ENCODE peak calls at places on chromosomes 2 and 18, in five cellular contexts. L is progenitor cell of endocrine pancreas, J is NB4, P is heart left ventricle, K is mesothelial cell of epicardium. R is an unnamed sample.

GRCh38 chr2:182266909-182267308 is 159.9 kb downstream of the PDE1A start:
- DNase-seq in L (no peak), J (no peak), K (no peak), P (no peak), R (no peak)

GRCh38 chr2:150136407-150136806 is 351.1 kb downstream of the RND3 start:
- DNase-seq in K (no peak), J (no peak), P (no peak), L (no peak), R (no peak)

GRCh38 chr2:38666578-38666926 is 638 bp downstream of the GALM start:
- DNase-seq in J (peak; percentile 65), K (no peak), P (no peak), L (no peak), R (no peak)

GRCh38 chr18:26307161-26307773 is 81.0 kb downstream of the TAF4B start:
- DNase-seq in K (no peak), L (no peak), J (peak; percentile 66), P (no peak), R (no peak)

GRCh38 chr18:5425721-5426120 is 118.1 kb downstream of the EPB41L3 start:
- DNase-seq in K (no peak), P (no peak), J (no peak), L (no peak), R (no peak)

GRCh38 chr2:203869610-203870042 is 2.1 kb downstream of the CTLA4 start:
- DNase-seq in K (no peak), J (no peak), P (no peak), L (no peak), R (no peak)

GRCh38 chr2:226794751-226795171 is 4.9 kb downstream of the IRS1 start:
- DNase-seq in K (no peak), J (no peak), L (no peak), P (no peak), R (no peak)

GRCh38 chr2:106160786-106161261 is 33.3 kb downstream of the UXS1 start:
- DNase-seq in P (no peak), L (no peak), J (peak; percentile 93), K (no peak), R (no peak)

GRCh38 chr2:162072976-162073775 is 839 bp downstream of the DPP4 start:
- DNase-seq in L (no peak), P (no peak), K (no peak), J (no peak), R (peak; percentile 20)

GRCh38 chr2:173574304-173574703 is 219.6 kb downstream of the CDCA7 start:
- DNase-seq in K (no peak), L (no peak), J (no peak), P (no peak), R (no peak)

GRCh38 chr2:135839713-135840112 is 2.7 kb upstream of the LCT start:
- DNase-seq in L (no peak), P (no peak), J (no peak), K (no peak), R (no peak)

GRCh38 chr2:216057688-216058193 is 23.9 kb downstream of the PECR start:
- DNase-seq in P (no peak), L (no peak), K (no peak), J (peak; percentile 62), R (no peak)

GRCh38 chr2:203673933-203674332 is 32.5 kb upstream of the CD28 start:
- DNase-seq in K (no peak), J (peak; percentile 94), L (no peak), P (no peak), R (no peak)

GRCh38 chr2:47072018-47072691 is 83.0 kb downstream of the STPG4 start:
- DNase-seq in J (no peak), P (peak; percentile 92), L (no peak), K (no peak), R (peak; percentile 87)

GRCh38 chr2:222334914-222335313 is 36.1 kb upstream of the PAX3 start:
- DNase-seq in L (no peak), P (no peak), J (no peak), K (no peak), R (no peak)

GRCh38 chr2:170423919-170424318 is 246.0 kb downstream of the MYO3B start:
- DNase-seq in P (no peak), J (no peak), L (no peak), K (no peak), R (no peak)

GRCh38 chr2:33207336-33207735 is 260.6 kb downstream of the LTBP1 start:
- DNase-seq in J (no peak), K (no peak), L (no peak), P (no peak), R (no peak)

GRCh38 chr2:200738590-200738989 is 73.1 kb upstream of the BZW1 start:
- DNase-seq in J (no peak), K (no peak), P (no peak), L (no peak), R (no peak)

GRCh38 chr2:216666461-216667233 is 28.7 kb downstream of the IGFBP5 start:
- DNase-seq in L (peak; percentile 66), J (peak; percentile 78), K (peak; percentile 87), P (peak; percentile 57), R (no peak)

GRCh38 chr2:218260742-218261423 is at the start of gene GPBAR1:
- DNase-seq in P (no peak), L (no peak), J (peak; percentile 40), K (no peak), R (peak; percentile 61)

GRCh38 chr2:169448865-169449264 is 30.4 kb upstream of the BBS5 start:
- DNase-seq in K (no peak), L (no peak), P (no peak), J (no peak), R (no peak)

GRCh38 chr2:203934711-203935438 is 1.7 kb upstream of the ICOS start:
- DNase-seq in L (no peak), P (no peak), J (no peak), K (no peak), R (no peak)

GRCh38 chr18:14089781-14090180 is 42.5 kb downstream of the ZNF519 start:
- DNase-seq in L (no peak), P (no peak), K (no peak), J (no peak), R (no peak)

GRCh38 chr2:191892391-191892790 is 45.5 kb upstream of the CAVIN2 start:
- DNase-seq in K (no peak), P (no peak), J (no peak), L (no peak), R (no peak)

GRCh38 chr18:69250305-69251151 is 150.2 kb upstream of the DOK6 start:
- DNase-seq in K (no peak), J (no peak), P (no peak), L (no peak), R (no peak)

GRCh38 chr2:41966431-41966893 is 81.4 kb upstream of the PKDCC start:
- DNase-seq in P (peak; percentile 81), J (peak; percentile 11), K (no peak), L (no peak), R (peak; percentile 86)

GRCh38 chr2:37711831-37712230 is 40.4 kb upstream of the CDC42EP3 start:
- DNase-seq in J (no peak), K (no peak), P (no peak), L (no peak), R (no peak)

GRCh38 chr2:16584094-16584493 is 81.5 kb downstream of the CYRIA start:
- DNase-seq in K (no peak), L (no peak), P (no peak), J (no peak), R (no peak)

GRCh38 chr2:118836411-118836930 is 11.0 kb downstream of the EN1 start:
- DNase-seq in K (no peak), J (no peak), P (no peak), L (no peak), R (no peak)

GRCh38 chr2:146295080-146295670 is 1549.7 kb upstream of the ACVR2A start:
- DNase-seq in K (no peak), L (no peak), J (peak; percentile 19), P (no peak), R (no peak)

GRCh38 chr2:120401275-120402069 is 55.5 kb downstream of the INHBB start:
- DNase-seq in L (peak; percentile 9), K (peak; percentile 35), P (no peak), J (no peak), R (no peak)

GRCh38 chr2:178301595-178302324 is 107.4 kb downstream of the OSBPL6 start:
- DNase-seq in L (no peak), K (no peak), J (no peak), P (no peak), R (no peak)

GRCh38 chr2:10533811-10534321 is 85.7 kb upstream of the ODC1 start:
- DNase-seq in P (no peak), L (no peak), K (no peak), J (peak; percentile 92), R (no peak)

GRCh38 chr2:10646153-10646552 is 43.6 kb downstream of the NOL10 start:
- DNase-seq in L (no peak), J (no peak), K (no peak), P (no peak), R (no peak)

GRCh38 chr2:119425620-119426395 is 5.8 kb upstream of the TMEM37 start:
- DNase-seq in K (no peak), L (no peak), J (no peak), P (no peak), R (no peak)

GRCh38 chr2:65877331-65877791 is 445.0 kb upstream of the SPRED2 start:
- DNase-seq in P (no peak), L (no peak), J (no peak), K (no peak), R (no peak)

GRCh38 chr2:114752425-114752824 is 310.0 kb downstream of the DPP10 start:
- DNase-seq in P (no peak), L (no peak), J (no peak), K (no peak), R (no peak)

DNA sequence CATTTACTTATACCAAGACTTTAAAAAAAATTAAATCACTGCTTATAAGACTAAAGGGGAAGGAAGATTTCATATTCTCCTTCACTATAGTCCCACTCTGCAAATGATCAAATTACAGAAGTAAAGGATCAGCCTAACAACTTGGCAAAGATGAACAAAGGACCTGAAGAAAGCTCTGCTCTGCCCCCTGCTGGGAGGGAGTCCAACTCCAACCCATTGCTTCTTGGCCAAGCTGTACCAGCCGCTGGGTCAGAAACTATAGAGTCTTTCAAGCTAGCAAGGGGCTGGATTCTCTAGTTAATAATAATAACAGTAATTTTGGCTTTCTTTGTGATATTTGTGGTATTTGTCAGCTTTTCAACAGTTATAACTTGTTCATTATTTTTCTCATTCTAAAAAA is 927.0 kb upstream of the CRIM1 start:
- DNase-seq in P (no peak), J (peak; percentile 62), K (peak; percentile 54), L (no peak), R (no peak)
- TF ChIP-seq CTCF in P (no peak), J (peak; percentile 84), K (peak; percentile 57), L (peak; percentile 61), R (peak; percentile 38)

DNA sequence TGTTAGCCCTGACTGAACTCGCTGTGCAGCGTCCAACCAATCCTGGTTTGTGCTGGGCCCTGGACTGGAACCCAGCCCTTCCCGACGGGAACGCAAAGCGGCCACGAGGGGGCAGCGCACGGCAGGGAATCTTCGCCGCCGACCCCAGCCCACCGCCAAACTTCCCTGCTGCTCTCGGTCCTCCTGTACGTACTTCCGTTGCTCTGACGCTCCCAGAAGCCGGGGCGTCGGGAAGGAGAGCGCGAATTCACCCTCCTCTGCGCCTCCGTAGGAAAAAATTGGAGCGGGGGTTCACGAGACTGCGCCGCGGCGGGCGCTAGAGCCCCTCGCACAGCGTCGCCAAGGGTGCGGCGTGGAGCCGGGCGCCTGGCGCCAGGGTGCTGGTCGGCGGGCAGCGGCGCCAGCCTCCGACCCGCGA is 948 bp upstream of the SH3RF3 start:
- DNase-seq in J (peak; percentile 93), L (peak; percentile 71), P (peak; percentile 80), K (peak; percentile 90), R (peak; percentile 81)
- TF ChIP-seq CTCF in J (peak; percentile 80), L (peak; percentile 96), P (peak; percentile 95), K (peak; percentile 91), R (peak; percentile 95)

GRCh38 chr2:112817082-112817481 is 19.5 kb downstream of the IL1B start:
- DNase-seq in L (no peak), P (no peak), K (no peak), J (no peak), R (no peak)
- TF ChIP-seq CTCF in L (no peak), P (no peak), K (no peak), J (no peak), R (no peak)

GRCh38 chr18:34866739-34867138 is 156.6 kb downstream of the DTNA start:
- DNase-seq in K (no peak), P (no peak), J (no peak), L (no peak), R (no peak)
- TF ChIP-seq CTCF in K (peak; percentile 52), P (peak; percentile 49), J (peak; percentile 44), L (peak; percentile 70), R (peak; percentile 60)

R was measured in left ventricle myocardium inferior.